ENCODE peak calls at places on chromosome 10, in seven cellular contexts. W is CD8-positive, alpha-beta T cell; O is brain microvascular endothelial cell; C is Panc1; Z is cardiac fibroblast; M is GM13976; B is GM10248. L is an unnamed sample.

GRCh38 chr10:70758757-70759514 is 26.2 kb downstream of the TBATA start:
- DNase-seq in M (peak), W (peak), C (peak), B (peak), O (peak), Z (peak), L (no peak)

GRCh38 chr10:113753020-113753692 is 1.7 kb downstream of the PLEKHS1 start:
- DNase-seq in W (no peak), O (no peak), C (no peak), B (no peak), Z (no peak), M (no peak), L (no peak)

GRCh38 chr10:44781131-44781530 is 130.0 kb upstream of the TMEM72 start:
- DNase-seq in M (no peak), O (no peak), Z (no peak), B (no peak), W (no peak), C (no peak), L (no peak)

GRCh38 chr10:28892818-28893547 is 215.7 kb downstream of the BAMBI start:
- DNase-seq in M (no peak), Z (peak), O (peak), B (no peak), C (no peak), W (no peak), L (no peak)

GRCh38 chr10:94005050-94005449 is 11.3 kb downstream of the PLCE1 start:
- DNase-seq in C (no peak), W (no peak), B (no peak), O (no peak), M (no peak), Z (no peak), L (no peak)

GRCh38 chr10:4692206-4692605 is 133.8 kb upstream of the AKR1E2 start:
- DNase-seq in W (no peak), C (no peak), B (no peak), M (no peak), Z (no peak), O (no peak), L (no peak)

GRCh38 chr10:3226960-3227724 is 54.6 kb upstream of the PITRM1 start:
- DNase-seq in B (no peak), M (no peak), W (no peak), O (peak), C (no peak), Z (peak), L (no peak)

GRCh38 chr10:18378766-18379165 is 238.5 kb downstream of the CACNB2 start:
- DNase-seq in M (no peak), Z (no peak), W (no peak), C (no peak), O (no peak), B (no peak), L (no peak)

GRCh38 chr10:73625004-73625883 is 16.0 kb downstream of the MYOZ1 start:
- DNase-seq in O (peak), W (no peak), M (peak), C (no peak), B (peak), Z (peak), L (no peak)

GRCh38 chr10:56269181-56269580 is 91.9 kb downstream of the ZWINT start:
- DNase-seq in B (no peak), W (no peak), M (no peak), O (no peak), C (no peak), Z (no peak), L (no peak)

DNA sequence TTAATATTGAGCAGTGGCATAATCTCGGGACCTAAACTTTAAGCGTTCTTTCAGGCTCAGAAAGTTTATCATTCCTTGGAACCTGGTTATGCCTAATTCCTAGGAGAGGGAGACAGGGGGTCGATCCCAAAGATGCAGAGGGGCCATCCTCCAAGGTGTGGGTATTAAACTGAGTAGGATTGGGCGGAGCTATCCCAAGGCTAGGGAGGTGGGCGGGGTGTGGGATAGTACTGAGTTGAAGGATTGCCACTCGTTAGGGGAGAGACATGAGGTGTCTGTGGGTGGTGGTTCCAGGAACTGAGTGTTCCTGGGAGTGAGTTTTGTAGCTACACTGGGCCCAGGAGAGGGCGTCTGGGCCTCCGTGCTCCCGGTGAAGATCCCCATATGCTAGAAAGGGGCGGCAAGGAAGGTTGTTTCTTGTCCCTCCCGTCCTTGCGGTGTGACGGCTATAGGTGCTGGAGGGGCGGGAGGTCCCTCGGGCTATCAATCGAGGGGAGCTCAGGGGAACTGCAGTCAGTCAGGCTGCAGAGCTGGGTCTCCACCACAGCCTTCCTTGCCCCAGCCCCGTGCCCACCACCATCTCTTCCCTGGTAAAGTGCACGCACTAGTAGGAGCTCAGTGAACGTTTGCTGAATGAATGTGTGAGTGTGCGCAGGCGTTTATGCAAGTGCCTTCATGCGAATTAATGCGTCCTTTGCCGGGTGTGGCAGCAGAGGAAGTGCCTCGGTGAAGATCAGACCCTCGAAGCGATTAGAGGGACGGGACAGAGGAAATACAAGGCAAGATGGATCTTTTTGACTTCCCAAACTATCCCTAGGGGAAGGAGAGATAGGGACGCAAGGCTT is 3.0 kb upstream of the HMX2 start:
- DNase-seq in B (peak), W (no peak), Z (no peak), O (no peak), C (no peak), M (peak), L (no peak)
- TF ChIP-seq CTCF in B (no peak), W (no peak), Z (no peak), O (peak), C (peak), M (no peak), L (peak)

DNA sequence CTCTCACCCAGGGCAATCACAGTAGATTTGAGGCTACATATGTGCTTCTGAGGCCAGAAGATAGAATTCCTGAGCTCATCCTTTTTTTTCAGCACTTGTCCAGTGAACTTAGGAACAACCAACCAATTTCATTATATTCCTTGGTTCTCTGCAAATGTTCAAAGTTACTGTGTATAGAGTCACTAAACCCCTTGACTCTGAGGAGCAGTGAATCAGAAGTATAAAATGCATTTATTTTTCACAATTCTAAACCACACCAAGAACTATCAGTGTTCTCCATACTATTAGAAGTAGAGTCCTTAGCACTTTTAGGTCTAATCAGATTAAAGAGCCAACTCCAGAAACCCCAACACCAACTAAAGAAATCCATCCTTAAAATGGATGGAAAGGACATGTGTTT is 19.6 kb upstream of the PAPSS2 start:
- DNase-seq in O (no peak), W (no peak), B (no peak), C (no peak), M (no peak), Z (no peak), L (no peak)
- TF ChIP-seq CTCF in O (no peak), W (no peak), B (no peak), C (no peak), M (no peak), Z (no peak), L (no peak)

GRCh38 chr10:131149111-131149510 is 162.4 kb downstream of the TCERG1L start:
- DNase-seq in Z (no peak), W (no peak), O (no peak), M (no peak), B (no peak), C (no peak), L (no peak)

GRCh38 chr10:131147301-131147975 is 164.1 kb downstream of the TCERG1L start:
- DNase-seq in B (no peak), O (no peak), C (no peak), Z (no peak), M (no peak), W (no peak), L (no peak)

GRCh38 chr10:131144711-131145375 is 166.7 kb downstream of the TCERG1L start:
- DNase-seq in O (no peak), C (no peak), W (no peak), B (no peak), Z (no peak), M (no peak), L (no peak)

GRCh38 chr10:131148270-131148669 is 163.3 kb downstream of the TCERG1L start:
- DNase-seq in O (no peak), W (no peak), M (no peak), Z (no peak), B (no peak), C (no peak), L (no peak)

DNA sequence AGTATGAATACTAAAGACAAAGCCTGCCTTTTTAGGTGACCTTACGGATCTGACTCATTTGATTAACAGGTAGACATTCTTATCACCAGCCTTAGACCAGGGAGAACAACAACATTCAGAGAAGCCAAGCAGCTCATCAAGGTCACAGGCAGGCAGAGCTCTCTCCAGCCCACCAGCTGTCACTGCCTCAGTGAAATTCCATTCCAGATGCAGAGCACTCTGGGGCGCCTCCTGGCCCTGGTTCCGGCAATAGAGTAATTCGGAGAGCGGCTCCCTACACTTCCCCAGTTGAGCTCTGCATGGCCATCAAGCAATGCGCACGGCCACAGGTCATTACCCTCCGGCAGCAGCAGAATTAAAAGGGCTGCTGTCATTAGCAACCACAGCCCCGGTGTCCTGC is 164.7 kb downstream of the TCERG1L start:
- DNase-seq in C (no peak), B (no peak), Z (no peak), O (no peak), M (no peak), W (no peak), L (no peak)
- TF ChIP-seq CTCF in C (no peak), B (no peak), Z (no peak), O (no peak), M (no peak), W (no peak), L (no peak)

GRCh38 chr10:67506083-67506756 is 189.8 kb downstream of the CTNNA3 start:
- DNase-seq in W (no peak), O (no peak), C (no peak), Z (no peak), B (no peak), M (no peak), L (no peak)
- TF ChIP-seq CTCF in W (no peak), O (no peak), C (peak), Z (no peak), B (no peak), M (no peak), L (no peak)

DNA sequence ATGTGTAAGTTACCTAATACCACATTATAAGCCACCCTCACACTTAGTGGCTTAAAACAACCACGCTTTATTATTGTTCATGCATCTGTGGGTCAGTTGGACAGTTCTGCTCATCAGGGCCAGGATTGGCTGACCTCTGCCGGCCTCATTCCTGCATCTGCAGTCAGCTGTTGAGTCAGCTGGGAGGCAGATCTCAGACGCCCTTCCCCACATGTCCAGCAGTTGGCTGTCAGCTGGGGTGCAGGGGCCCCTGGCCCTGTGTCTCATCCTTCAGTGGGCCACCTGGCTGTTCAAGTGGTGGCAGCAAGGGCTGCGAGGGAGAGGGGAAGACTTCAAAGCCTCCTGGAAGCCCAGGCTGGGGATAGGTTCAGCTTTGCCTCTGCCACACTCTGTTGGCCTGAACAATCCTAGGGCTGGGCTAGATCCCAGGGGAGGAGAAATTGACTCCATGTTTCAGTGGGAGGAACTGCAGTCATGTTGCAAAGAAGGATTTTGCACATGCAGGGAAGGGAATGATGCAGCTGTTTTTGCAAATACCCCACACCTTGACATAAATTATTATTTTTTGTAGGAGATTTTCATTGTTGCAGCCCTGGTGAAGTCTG is 33.1 kb downstream of the TACR2 start:
- DNase-seq in C (no peak), M (no peak), W (no peak), O (peak), Z (peak), B (no peak), L (no peak)
- TF ChIP-seq CTCF in C (no peak), M (no peak), W (no peak), O (peak), Z (peak), B (no peak), L (peak)